ENCODE peak calls at places on chromosomes 3 and 15, in six cellular contexts. I, P, T, J, E and W are unnamed samples.

GRCh38 chr3:128439226-128439625 is 27.5 kb downstream of the DNAJB8 start:
- DNase-seq in I (no peak), P (no peak), T (no peak), J (no peak), E (no peak), W (no peak)

GRCh38 chr15:28082891-28083688 is 16.0 kb downstream of the OCA2 start:
- DNase-seq in I (no peak), P (no peak), T (no peak), J (no peak), E (no peak), W (no peak)

GRCh38 chr15:39282663-39283208 is 298.1 kb upstream of the THBS1 start:
- DNase-seq in I (no peak), P (no peak), T (no peak), J (no peak), E (no peak), W (no peak)

GRCh38 chr3:170703121-170703588 is 117.3 kb upstream of the SLC7A14 start:
- DNase-seq in I (peak), P (no peak), T (no peak), J (peak), E (no peak), W (peak)

GRCh38 chr3:170109579-170110293 is 71.8 kb downstream of the PHC3 start:
- DNase-seq in I (no peak), P (no peak), T (no peak), J (no peak), E (no peak), W (no peak)

GRCh38 chr3:191412764-191413163 is 48.2 kb upstream of the PYDC2 start:
- DNase-seq in I (peak), P (no peak), T (no peak), J (peak), E (no peak), W (peak)

GRCh38 chr3:32782417-32782816 is 35.4 kb upstream of the TRIM71 start:
- DNase-seq in I (no peak), P (no peak), T (no peak), J (no peak), E (no peak), W (no peak)

GRCh38 chr15:28952666-28953491 is 67.1 kb downstream of the APBA2 start:
- DNase-seq in I (no peak), P (no peak), T (no peak), J (no peak), E (no peak), W (no peak)

GRCh38 chr3:195237981-195238625 is 32.9 kb downstream of the XXYLT1 start:
- DNase-seq in I (no peak), P (no peak), T (no peak), J (no peak), E (peak), W (no peak)

GRCh38 chr3:45113625-45114050 is 32.5 kb downstream of the CDCP1 start:
- DNase-seq in I (no peak), P (no peak), T (peak), J (no peak), E (peak), W (no peak)

GRCh38 chr3:49198161-49198560 is 26.8 kb downstream of the KLHDC8B start:
- DNase-seq in I (no peak), P (no peak), T (no peak), J (no peak), E (no peak), W (no peak)

GRCh38 chr15:40466426-40467259 is 4.1 kb upstream of the CHST14 start:
- DNase-seq in I (no peak), P (no peak), T (no peak), J (no peak), E (no peak), W (no peak)